ENCODE peak calls at places on chromosomes 2 and 18, in nine cellular contexts. Q is adrenal gland, X is HepG2, O is tibial artery, P is H1, B is thoracic aorta, S is kidney, V is psoas muscle, T is Peyer's patch. L is an unnamed sample. For H3K9me3, the result is how much of the 10 kb centered on the place peaks cover.

GRCh38 chr2:152200562-152201465 is 25.3 kb upstream of the STAM2 start:
- DNase-seq in Q (peak), X (peak), O (peak), P (no peak), B (peak), S (peak), V (peak), T (peak), L (peak)

GRCh38 chr18:23200751-23201150 is 65.5 kb downstream of the CABLES1 start:
- DNase-seq in Q (no peak), X (no peak), O (no peak), P (no peak), B (no peak), S (no peak), V (no peak), T (no peak), L (no peak)

GRCh38 chr2:145845207-145845894 is 1325.4 kb upstream of the ZEB2 start:
- DNase-seq in Q (no peak), X (peak), O (no peak), P (no peak), B (no peak), S (no peak), V (no peak), T (no peak), L (no peak)

GRCh38 chr2:241894056-241894641 is 24.6 kb downstream of the RTP5 start:
- DNase-seq in Q (peak), X (no peak), O (no peak), P (no peak), B (no peak), S (peak), V (no peak), T (peak), L (no peak)

GRCh38 chr18:77967071-77967470 is 717.4 kb downstream of the GALR1 start:
- DNase-seq in Q (no peak), X (no peak), O (no peak), P (no peak), B (no peak), S (no peak), V (no peak), T (no peak), L (no peak)

GRCh38 chr2:150255528-150255927 is 231.9 kb downstream of the RND3 start:
- DNase-seq in Q (peak), X (no peak), O (no peak), P (no peak), B (no peak), S (no peak), V (no peak), T (no peak), L (no peak)

GRCh38 chr2:142165790-142166189 is 35.0 kb upstream of the LRP1B start:
- DNase-seq in Q (no peak), X (peak), O (no peak), P (no peak), B (no peak), S (no peak), V (no peak), T (no peak), L (no peak)

GRCh38 chr2:238097988-238098853 is 1.9 kb upstream of the ESPNL start:
- DNase-seq in Q (peak), X (no peak), O (no peak), P (peak), B (no peak), S (peak), V (peak), T (peak), L (peak)

GRCh38 chr2:237306083-237306786 is 107.7 kb downstream of the COL6A3 start:
- DNase-seq in Q (no peak), X (no peak), O (no peak), P (no peak), B (no peak), S (no peak), V (no peak), T (no peak), L (no peak)

GRCh38 chr2:157837851-157838441 is 38.2 kb downstream of the ACVR1 start:
- DNase-seq in Q (peak), X (peak), O (no peak), P (no peak), B (no peak), S (no peak), V (peak), T (peak), L (no peak)

GRCh38 chr2:230668184-230668938 is 44.3 kb upstream of the CAB39 start:
- DNase-seq in Q (peak), X (no peak), O (peak), P (no peak), B (no peak), S (no peak), V (peak), T (no peak), L (no peak)

GRCh38 chr18:75173125-75173432 is 35.9 kb downstream of the PTGR3 start:
- DNase-seq in Q (peak), X (peak), O (no peak), P (no peak), B (no peak), S (no peak), V (no peak), T (no peak), L (peak)

GRCh38 chr2:127829845-127830246 is 18.9 kb upstream of the WDR33 start:
- DNase-seq in Q (no peak), X (no peak), O (no peak), P (no peak), B (no peak), S (no peak), V (no peak), T (no peak), L (peak)

GRCh38 chr2:127820080-127820668 is 9.2 kb upstream of the WDR33 start:
- DNase-seq in Q (no peak), X (no peak), O (peak), P (peak), B (no peak), S (no peak), V (no peak), T (no peak), L (no peak)

DNA sequence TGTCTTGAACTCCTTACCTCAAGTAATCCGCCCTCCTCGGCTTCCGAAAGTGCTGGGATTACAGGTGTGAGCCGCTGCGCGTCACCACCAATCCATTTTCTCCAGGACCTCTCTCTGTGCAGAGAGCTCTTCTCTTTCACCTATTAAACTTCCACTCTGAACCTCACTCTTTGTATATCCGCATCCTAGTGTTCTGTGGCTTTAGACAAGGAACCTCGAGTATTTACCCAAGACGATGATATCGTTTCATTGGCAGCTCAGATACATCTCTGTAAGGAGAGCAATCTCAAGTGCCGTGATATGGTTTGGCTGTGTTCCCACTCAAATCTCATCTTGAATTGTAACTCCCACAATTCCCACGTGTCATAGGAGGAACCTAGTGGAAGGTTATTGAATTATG is 15.1 kb upstream of the WDR33 start:
- DNase-seq in Q (no peak), X (no peak), O (no peak), P (no peak), B (no peak), S (no peak), V (no peak), T (no peak), L (no peak)
- H3K9me3 ChIP-seq in Q (under half), X (under half), O (under half), P (under half), B (under half), S (under half), V (under half), T (under half), L (under half)

DNA sequence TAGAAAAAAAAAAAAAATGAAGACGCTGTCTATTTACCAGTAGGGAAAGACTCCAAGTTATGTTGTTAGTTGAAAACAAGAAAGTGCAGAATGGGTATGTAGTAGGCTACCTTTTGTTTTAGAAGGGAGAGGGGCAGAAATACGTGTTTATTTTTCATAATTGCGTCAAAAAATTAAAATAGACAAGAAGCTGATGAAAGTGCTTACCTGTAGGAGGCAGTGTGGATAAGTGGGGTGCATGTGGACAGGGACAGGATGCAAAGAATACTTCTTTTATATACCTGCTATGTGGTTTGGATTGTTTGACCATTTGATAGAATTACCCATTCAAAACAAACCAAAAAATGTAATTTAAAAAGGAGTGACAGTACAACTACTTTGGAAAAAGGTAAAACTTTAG is 3.0 kb upstream of the GCG start:
- DNase-seq in Q (no peak), X (no peak), O (no peak), P (no peak), B (no peak), S (no peak), V (no peak), T (no peak), L (no peak)
- TF ChIP-seq CTCF in Q (no peak), X (no peak), O (no peak), P (no peak), B (no peak), S (no peak), V (no peak), T (no peak), L (no peak)

GRCh38 chr2:55116966-55117365 is 66.7 kb upstream of the RTN4 start:
- DNase-seq in Q (no peak), X (no peak), O (no peak), P (no peak), B (no peak), S (no peak), V (no peak), T (no peak), L (no peak)

GRCh38 chr2:55118643-55119065 is 68.4 kb upstream of the RTN4 start:
- DNase-seq in Q (no peak), X (no peak), O (no peak), P (no peak), B (no peak), S (no peak), V (no peak), T (no peak), L (no peak)

GRCh38 chr2:55123851-55124269 is 73.6 kb upstream of the RTN4 start:
- DNase-seq in Q (no peak), X (no peak), O (no peak), P (no peak), B (no peak), S (no peak), V (no peak), T (no peak), L (no peak)

GRCh38 chr2:55119711-55120487 is 69.6 kb upstream of the RTN4 start:
- DNase-seq in Q (no peak), X (no peak), O (no peak), P (no peak), B (no peak), S (no peak), V (no peak), T (no peak), L (no peak)

GRCh38 chr2:55120634-55121359 is 70.5 kb upstream of the RTN4 start:
- DNase-seq in Q (no peak), X (no peak), O (peak), P (no peak), B (no peak), S (peak), V (peak), T (no peak), L (no peak)
- H3K4me3 ChIP-seq in Q (no peak), X (no peak), O (no peak), P (no peak), B (peak), S (no peak), V (peak), T (no peak), L (no peak)

GRCh38 chr2:239587836-239588235 is 187.0 kb upstream of the HDAC4 start:
- DNase-seq in Q (no peak), X (no peak), O (no peak), P (no peak), B (no peak), S (peak), V (no peak), T (no peak), L (no peak)
- H3K9me3 ChIP-seq in Q (under half), X (under half), O (under half), P (under half), B (under half), S (under half), V (under half), T (under half), L (under half)

DNA sequence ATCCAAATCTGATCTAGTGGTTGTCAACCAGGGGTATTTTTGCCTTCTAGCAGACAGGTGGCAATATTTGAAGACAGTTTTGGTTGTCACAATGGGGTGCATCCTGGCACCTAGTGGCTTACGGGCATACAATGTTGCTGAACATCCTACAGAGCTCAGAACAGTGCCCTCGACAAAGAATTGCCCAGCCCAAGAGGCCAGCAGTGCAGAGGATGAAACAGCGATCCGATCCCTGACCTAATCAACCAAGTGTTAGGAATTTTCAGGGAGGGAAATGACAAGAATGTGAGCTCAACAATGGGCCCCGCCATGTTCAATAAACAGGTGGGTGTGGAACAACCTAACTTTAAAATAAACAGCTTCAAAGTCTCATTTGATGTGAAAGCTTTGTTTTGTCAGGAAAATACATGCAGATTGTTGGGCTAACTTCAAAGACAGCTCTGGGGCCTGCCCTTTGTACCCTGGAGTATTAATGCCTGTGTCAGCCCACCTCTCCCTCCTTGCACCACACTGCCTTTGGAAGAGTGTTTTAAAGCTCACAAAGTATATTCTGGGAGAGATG is 22.5 kb upstream of the SCYGR5 start:
- DNase-seq in Q (no peak), X (peak), O (no peak), P (no peak), B (no peak), S (no peak), V (no peak), T (no peak), L (no peak)
- TF ChIP-seq CTCF in Q (no peak), X (peak), O (no peak), P (no peak), B (no peak), S (no peak), V (no peak), T (no peak), L (no peak)

DNA sequence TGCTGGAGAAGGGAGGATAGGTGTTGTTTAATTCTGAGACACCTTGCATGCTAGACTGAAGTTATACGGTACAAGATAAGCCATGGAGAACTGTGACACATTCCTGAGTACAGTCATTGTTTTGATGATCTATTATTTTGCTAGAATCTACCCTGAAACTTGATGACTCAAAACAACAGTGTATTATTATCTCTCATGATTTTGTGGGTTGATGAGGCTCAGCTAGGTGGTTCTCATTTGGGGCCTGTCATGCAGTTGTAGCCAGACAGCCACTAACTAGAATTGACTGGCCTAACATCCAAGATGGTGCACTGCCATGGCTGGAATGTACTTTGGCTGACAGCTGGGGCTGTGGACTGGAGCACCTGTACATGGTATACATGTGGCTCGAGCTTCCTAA is 5.4 kb upstream of the IL1R1 start:
- DNase-seq in Q (no peak), X (no peak), O (no peak), P (no peak), B (no peak), S (no peak), V (no peak), T (no peak), L (no peak)
- H3K4me3 ChIP-seq in Q (no peak), X (no peak), O (no peak), P (no peak), B (no peak), S (no peak), V (no peak), T (no peak), L (no peak)

GRCh38 chr2:65486282-65486681 is 53.9 kb upstream of the SPRED2 start:
- DNase-seq in Q (no peak), X (no peak), O (no peak), P (no peak), B (no peak), S (no peak), V (no peak), T (no peak), L (no peak)
- H3K9me3 ChIP-seq in Q (under half), X (under half), O (under half), P (under half), B (under half), S (under half), V (under half), T (under half), L (under half)